ENCODE peak calls at places on chromosomes 5 and 9, in seven cellular contexts. A, S, M, G, O, E and Z are unnamed samples.

GRCh38 chr9:75067894-75068293 is 20.1 kb downstream of the NMRK1 start:
- DNase-seq in M (no peak), A (no peak), O (no peak), S (no peak), G (no peak), E (no peak), Z (no peak)

GRCh38 chr5:140362875-140363630 is 3.1 kb downstream of the SLC4A9 start:
- DNase-seq in O (peak; percentile 38), M (no peak), S (peak; percentile 68), A (peak; percentile 66), G (peak; percentile 82), E (peak; percentile 84), Z (peak; percentile 76)

GRCh38 chr9:113988951-113989780 is 88.9 kb downstream of the AMBP start:
- DNase-seq in G (no peak), A (no peak), E (no peak), S (no peak), O (peak; percentile 96), M (no peak), Z (peak; percentile 59)

GRCh38 chr5:130337179-130337888 is 433.1 kb downstream of the CHSY3 start:
- DNase-seq in M (no peak), G (no peak), E (no peak), A (peak; percentile 84), O (peak; percentile 82), S (no peak), Z (no peak)

GRCh38 chr9:117643288-117643654 is 60.9 kb upstream of the TLR4 start:
- DNase-seq in G (no peak), O (no peak), A (no peak), E (no peak), M (no peak), S (no peak), Z (no peak)

GRCh38 chr5:157820593-157821252 is 38.2 kb downstream of the CLINT1 start:
- DNase-seq in G (no peak), A (peak; percentile 63), O (peak; percentile 40), M (no peak), E (peak; percentile 72), S (no peak), Z (no peak)

GRCh38 chr9:129996161-129996849 is 46.7 kb downstream of the FNBP1 start:
- DNase-seq in A (peak; percentile 41), O (no peak), E (peak; percentile 48), S (no peak), G (no peak), M (no peak), Z (no peak)

GRCh38 chr5:62152394-62153123 is 153.4 kb upstream of the KIF2A start:
- DNase-seq in E (no peak), A (no peak), M (no peak), G (no peak), O (peak; percentile 81), S (no peak), Z (no peak)

GRCh38 chr5:100898504-100899346 is 4.4 kb downstream of the ST8SIA4 start:
- DNase-seq in E (peak; percentile 27), G (no peak), M (no peak), S (no peak), A (no peak), O (peak; percentile 84), Z (no peak)

GRCh38 chr5:126368239-126368812 is 54.9 kb upstream of the GRAMD2B start:
- DNase-seq in S (no peak), O (no peak), E (no peak), G (no peak), A (no peak), M (peak; percentile 39), Z (no peak)

GRCh38 chr9:135282001-135282731 is 194.7 kb downstream of the OLFM1 start:
- DNase-seq in G (peak; percentile 80), E (no peak), M (no peak), O (no peak), A (no peak), S (no peak), Z (peak; percentile 80)

GRCh38 chr5:157983906-157984551 is 125.1 kb upstream of the CLINT1 start:
- DNase-seq in G (no peak), A (no peak), E (no peak), S (no peak), O (no peak), M (no peak), Z (no peak)

GRCh38 chr9:77769246-77769645 is 121.1 kb upstream of the GNA14 start:
- DNase-seq in S (no peak), G (no peak), E (peak; percentile 66), M (no peak), A (no peak), O (no peak), Z (no peak)

GRCh38 chr5:94618493-94619328 is at the start of the genes KIAA0825 and SLF1:
- DNase-seq in O (peak; percentile 86), S (peak; percentile 77), M (peak; percentile 63), A (peak; percentile 92), G (peak; percentile 88), E (peak; percentile 93), Z (peak; percentile 88)